ENCODE peak calls at places on chromosomes 1 and 21, in four cellular contexts. One of them, this sample, is unnamed.

GRCh38 chr21:43611598-43612369 is 47.5 kb downstream of the HSF2BP start:
- DNase-seq in GM12878: no peak
- DNase-seq in H1: peak
- DNase-seq in HepG2: peak
- DNase-seq in this sample: peak

GRCh38 chr1:155012052-155012546 is 9.5 kb downstream of the ZBTB7B start:
- DNase-seq in HepG2: no peak
- DNase-seq in H1: peak
- DNase-seq in GM12878: no peak
- DNase-seq in this sample: peak

GRCh38 chr1:27940297-27940696 is 5.5 kb downstream of the SMPDL3B start:
- DNase-seq in GM12878: no peak
- DNase-seq in H1: peak
- DNase-seq in HepG2: peak
- DNase-seq in this sample: peak

GRCh38 chr21:30646904-30647303 is 4.2 kb downstream of the KRTAP20-3 start:
- DNase-seq in GM12878: no peak
- DNase-seq in HepG2: no peak
- DNase-seq in H1: no peak
- DNase-seq in this sample: no peak

GRCh38 chr1:22889213-22889827 is 83.3 kb downstream of the LACTBL1 start:
- DNase-seq in GM12878: no peak
- DNase-seq in H1: no peak
- DNase-seq in HepG2: peak
- DNase-seq in this sample: peak

GRCh38 chr1:63671514-63671913 is 78.3 kb downstream of the PGM1 start:
- DNase-seq in H1: no peak
- DNase-seq in GM12878: no peak
- DNase-seq in HepG2: no peak
- DNase-seq in this sample: peak

GRCh38 chr1:9385801-9386573 is 93.3 kb downstream of the SPSB1 start:
- DNase-seq in HepG2: no peak
- DNase-seq in H1: no peak
- DNase-seq in GM12878: no peak
- DNase-seq in this sample: no peak

GRCh38 chr1:58409826-58410225 is 136.7 kb downstream of the OMA1 start:
- DNase-seq in H1: no peak
- DNase-seq in HepG2: no peak
- DNase-seq in GM12878: no peak
- DNase-seq in this sample: no peak

GRCh38 chr1:231872461-231872910 is 245.9 kb downstream of the DISC1 start:
- DNase-seq in HepG2: no peak
- DNase-seq in H1: no peak
- DNase-seq in GM12878: no peak
- DNase-seq in this sample: no peak

GRCh38 chr1:150256193-150256548 is 1.4 kb upstream of the CA14 start:
- DNase-seq in HepG2: no peak
- DNase-seq in H1: no peak
- DNase-seq in GM12878: no peak
- DNase-seq in this sample: no peak
- TF ChIP-seq CBX5 in HepG2: no peak
- TF ChIP-seq CBX5 in H1: no peak
- TF ChIP-seq CBX5 in GM12878: no peak
- TF ChIP-seq CBX5 in this sample: no peak

DNA sequence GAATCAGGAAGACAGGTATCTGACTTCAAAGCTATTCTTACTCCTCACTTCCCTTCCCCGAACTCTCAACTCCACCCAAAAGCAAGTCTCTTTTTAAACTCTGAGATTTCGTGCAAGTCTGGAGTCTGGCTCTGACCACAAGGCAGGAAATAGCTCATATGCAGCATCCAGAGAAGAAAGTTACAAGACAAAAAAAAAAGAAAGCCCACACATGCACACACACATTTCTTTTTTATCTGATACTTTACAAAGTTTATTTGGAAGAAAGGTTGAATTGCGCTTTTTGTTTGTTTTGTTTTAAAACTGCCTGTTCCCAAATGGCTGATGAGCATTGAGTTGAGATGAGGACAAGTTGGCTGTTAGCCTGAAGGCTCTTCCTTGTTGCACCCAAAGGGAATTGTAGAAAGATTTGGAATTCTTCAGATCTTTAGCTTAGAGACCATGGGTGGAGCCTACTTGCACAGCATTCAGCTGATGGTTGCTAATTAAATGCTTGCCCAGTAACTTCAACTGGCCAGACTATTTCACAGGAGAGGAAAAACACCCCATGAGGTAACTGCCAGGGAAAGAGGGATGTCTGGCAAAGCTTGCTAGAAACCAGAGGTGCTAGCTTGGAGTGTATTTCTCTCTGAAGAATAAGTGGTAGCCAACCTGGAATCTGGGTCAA is 490.3 kb downstream of the TTLL7 start:
- DNase-seq in H1: no peak
- DNase-seq in HepG2: no peak
- DNase-seq in GM12878: peak
- DNase-seq in this sample: no peak
- TF ChIP-seq SP1 in H1: no peak
- TF ChIP-seq SP1 in HepG2: no peak
- TF ChIP-seq SP1 in GM12878: no peak
- TF ChIP-seq SP1 in this sample: no peak

DNA sequence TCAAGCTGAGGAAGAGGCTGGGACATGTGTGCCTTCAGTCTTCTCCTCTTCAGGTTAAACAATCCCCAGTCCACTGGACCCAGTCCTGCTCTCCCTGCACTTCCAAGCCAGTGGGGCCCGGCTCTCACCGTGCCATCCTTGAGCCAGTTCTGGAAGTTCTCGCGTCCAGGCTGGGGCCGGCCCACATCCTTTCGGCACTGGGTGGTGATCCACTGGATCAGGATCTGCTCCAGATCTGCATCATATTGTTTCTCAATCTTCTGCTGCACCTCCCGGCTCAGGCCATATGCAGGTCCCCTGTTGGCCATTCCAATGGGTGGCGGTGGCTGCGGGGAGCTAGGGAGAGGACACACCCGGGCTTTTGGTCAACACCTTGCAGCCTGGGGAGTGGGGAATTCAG is 5.1 kb downstream of the TAGLN2 start:
- DNase-seq in H1: no peak
- DNase-seq in HepG2: no peak
- DNase-seq in GM12878: no peak
- DNase-seq in this sample: no peak
- TF ChIP-seq CBX5 in H1: no peak
- TF ChIP-seq CBX5 in HepG2: no peak
- TF ChIP-seq CBX5 in GM12878: no peak
- TF ChIP-seq CBX5 in this sample: no peak

GRCh38 chr1:156648951-156649350 is 7.0 kb downstream of the BCAN start:
- DNase-seq in GM12878: no peak
- DNase-seq in H1: no peak
- DNase-seq in HepG2: no peak
- DNase-seq in this sample: no peak
- TF ChIP-seq SP1 in GM12878: no peak
- TF ChIP-seq SP1 in H1: no peak
- TF ChIP-seq SP1 in HepG2: no peak
- TF ChIP-seq SP1 in this sample: no peak

GRCh38 chr1:56777972-56778371 is 41.2 kb downstream of the FYB2 start:
- DNase-seq in HepG2: no peak
- DNase-seq in GM12878: no peak
- DNase-seq in H1: no peak
- DNase-seq in this sample: no peak
- TF ChIP-seq CBX5 in HepG2: no peak
- TF ChIP-seq CBX5 in GM12878: no peak
- TF ChIP-seq CBX5 in H1: no peak
- TF ChIP-seq CBX5 in this sample: no peak

DNA sequence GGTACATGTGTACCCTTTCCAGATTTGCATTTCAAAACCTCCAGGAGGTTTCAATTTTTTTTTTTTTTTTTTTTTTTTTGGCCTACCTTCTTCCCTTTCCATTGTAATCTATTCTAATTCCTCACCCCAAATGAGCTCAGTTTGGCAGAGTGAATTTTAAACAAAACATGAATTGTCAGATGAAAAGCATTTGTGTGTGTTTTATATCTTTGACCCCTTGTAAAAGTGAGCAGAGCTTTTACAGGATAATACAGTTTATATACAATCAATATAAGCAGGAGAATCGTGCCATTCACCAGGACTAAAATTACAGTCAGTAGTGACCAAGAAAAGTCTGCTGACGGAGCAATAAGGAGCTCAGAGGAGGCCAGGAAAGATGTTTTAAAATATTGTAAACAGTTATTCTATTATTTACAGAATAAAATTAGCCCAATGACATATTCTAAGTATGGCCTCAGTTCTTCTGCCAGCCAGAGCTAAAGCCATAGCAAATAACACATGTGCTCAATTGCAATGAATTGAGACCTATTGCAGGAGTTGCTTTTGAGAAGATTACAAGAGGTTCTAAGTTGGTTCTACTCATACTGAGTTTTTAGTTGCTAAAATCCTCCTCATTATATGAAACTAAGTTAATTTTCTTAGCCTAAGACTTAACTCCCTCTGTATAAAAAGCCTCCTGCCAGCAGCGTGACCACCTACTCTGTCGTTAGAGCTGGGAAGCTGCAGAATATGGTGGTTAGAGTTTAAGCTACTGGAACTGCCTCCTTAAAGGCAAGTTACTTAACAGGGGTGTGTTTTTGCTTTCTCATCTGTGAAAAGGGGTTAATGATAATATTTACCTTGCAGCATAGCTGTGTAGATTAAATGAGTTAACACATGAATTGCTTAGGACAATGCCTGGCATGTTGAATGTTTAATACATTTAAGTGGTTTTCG is 50.8 kb upstream of the ZNF326 start:
- DNase-seq in HepG2: no peak
- DNase-seq in H1: no peak
- DNase-seq in GM12878: no peak
- DNase-seq in this sample: no peak
- TF ChIP-seq SP1 in HepG2: no peak
- TF ChIP-seq SP1 in H1: no peak
- TF ChIP-seq SP1 in GM12878: no peak
- TF ChIP-seq SP1 in this sample: no peak